ENCODE peak calls at places on chromosomes 3 and 15, in five cellular contexts. T, F, H, Z and P are unnamed samples.

GRCh38 chr3:182722938-182723337 is 70.4 kb upstream of the ATP11B start:
- DNase-seq in T (no peak), F (no peak), H (no peak), Z (no peak), P (no peak)

GRCh38 chr3:2853627-2854026 is 256.5 kb downstream of the IL5RA start:
- DNase-seq in T (no peak), F (no peak), H (no peak), Z (no peak), P (no peak)

GRCh38 chr15:90708516-90708915 is 8.6 kb upstream of the BLM start:
- DNase-seq in T (no peak), F (no peak), H (no peak), Z (no peak), P (no peak)

GRCh38 chr3:170809975-170810357 is 60.0 kb downstream of the RPL22L1 start:
- DNase-seq in T (no peak), F (no peak), H (no peak), Z (no peak), P (no peak)

GRCh38 chr3:17081520-17081919 is 196.8 kb downstream of the PLCL2 start:
- DNase-seq in T (no peak), F (no peak), H (no peak), Z (no peak), P (no peak)

GRCh38 chr3:172519740-172520139 is 3.5 kb downstream of the TNFSF10 start:
- DNase-seq in T (no peak), F (no peak), H (no peak), Z (no peak), P (no peak)

GRCh38 chr3:38379201-38379770 is 32.7 kb downstream of the XYLB start:
- DNase-seq in T (no peak), F (no peak), H (no peak), Z (no peak), P (no peak)

GRCh38 chr3:183533410-183534132 is 21.9 kb downstream of the KLHL6 start:
- DNase-seq in T (no peak), F (no peak), H (no peak), Z (no peak), P (no peak)

GRCh38 chr3:149378420-149379388 is 1.3 kb upstream of the TM4SF1 start:
- DNase-seq in T (no peak), F (no peak), H (no peak), Z (no peak), P (no peak)

GRCh38 chr3:187966141-187966540 is 187.8 kb upstream of the LPP start:
- DNase-seq in T (no peak), F (no peak), H (no peak), Z (no peak), P (no peak)

GRCh38 chr3:182544542-182544941 is 248.8 kb upstream of the ATP11B start:
- DNase-seq in T (no peak), F (no peak), H (no peak), Z (no peak), P (no peak)

GRCh38 chr3:117692416-117692995 is 982.9 kb downstream of the TUSC7 start:
- DNase-seq in T (no peak), F (no peak), H (no peak), Z (no peak), P (no peak)

GRCh38 chr3:175914785-175915184 is 1055.7 kb downstream of the NAALADL2 start:
- DNase-seq in T (no peak), F (no peak), H (no peak), Z (no peak), P (no peak)

GRCh38 chr15:71411538-71412482 is 296.5 kb downstream of the THSD4 start:
- DNase-seq in T (no peak), F (no peak), H (peak; percentile 68), Z (no peak), P (no peak)

GRCh38 chr3:170180107-170180951 is 1.2 kb downstream of the PHC3 start:
- DNase-seq in T (no peak), F (no peak), H (no peak), Z (peak; percentile 63), P (no peak)

GRCh38 chr3:66401157-66401550 is 99.7 kb downstream of the LRIG1 start:
- DNase-seq in T (no peak), F (no peak), H (no peak), Z (no peak), P (no peak)

GRCh38 chr3:161409069-161409468 is 37.8 kb upstream of the SPTSSB start:
- DNase-seq in T (peak; percentile 15), F (peak; percentile 45), H (peak; percentile 22), Z (peak; percentile 35), P (no peak)

GRCh38 chr15:44087578-44088190 is 107.4 kb downstream of the FRMD5 start:
- DNase-seq in T (no peak), F (no peak), H (no peak), Z (no peak), P (no peak)

GRCh38 chr3:48232232-48232631 is 8.7 kb upstream of the ZNF589 start:
- DNase-seq in T (no peak), F (no peak), H (no peak), Z (no peak), P (no peak)

GRCh38 chr3:88712552-88712951 is 394.9 kb upstream of the EPHA3 start:
- DNase-seq in T (no peak), F (no peak), H (no peak), Z (no peak), P (no peak)

GRCh38 chr3:69504232-69504631 is 118.3 kb upstream of the FRMD4B start:
- DNase-seq in T (no peak), F (no peak), H (no peak), Z (no peak), P (no peak)

GRCh38 chr3:115321396-115321795 is 174.3 kb upstream of the ZBTB20 start:
- DNase-seq in T (no peak), F (no peak), H (no peak), Z (no peak), P (no peak)

GRCh38 chr3:52907497-52907896 is 10.1 kb upstream of the STIMATE start:
- DNase-seq in T (no peak), F (no peak), H (no peak), Z (no peak), P (no peak)

GRCh38 chr3:161008086-161008485 is 97.1 kb downstream of the B3GALNT1 start:
- DNase-seq in T (no peak), F (no peak), H (no peak), Z (no peak), P (no peak)

GRCh38 chr3:154904328-154904727 is 175.8 kb upstream of the MME start:
- DNase-seq in T (peak; percentile 0), F (no peak), H (no peak), Z (peak; percentile 3), P (peak; percentile 47)

GRCh38 chr15:67433495-67434099 is 87.3 kb upstream of the C15orf61 start:
- DNase-seq in T (no peak), F (no peak), H (no peak), Z (peak; percentile 53), P (no peak)

GRCh38 chr3:74465652-74466415 is 148.6 kb downstream of the CNTN3 start:
- DNase-seq in T (no peak), F (no peak), H (no peak), Z (no peak), P (no peak)